ENCODE peak calls at places on chromosomes 5 and 9, in six cellular contexts. A, Z, E, N, H and K are unnamed samples.

GRCh38 chr9:136840877-136841645 is 1.2 kb upstream of the AJM1 start:
- DNase-seq in A (peak), Z (peak), E (no peak), N (peak), H (no peak), K (no peak)

GRCh38 chr9:36950389-36950788 is 83.7 kb downstream of the PAX5 start:
- DNase-seq in A (no peak), Z (no peak), E (no peak), N (no peak), H (no peak), K (no peak)

GRCh38 chr9:88411471-88411870 is 23.2 kb downstream of the SPIN1 start:
- DNase-seq in A (no peak), Z (no peak), E (no peak), N (no peak), H (no peak), K (no peak)

GRCh38 chr9:84970432-84970831 is 300.9 kb downstream of the NTRK2 start:
- DNase-seq in A (no peak), Z (no peak), E (no peak), N (no peak), H (no peak), K (no peak)

GRCh38 chr9:90538566-90538965 is 104.1 kb downstream of the DIRAS2 start:
- DNase-seq in A (no peak), Z (no peak), E (no peak), N (no peak), H (no peak), K (no peak)

GRCh38 chr5:6820851-6821479 is 107.7 kb downstream of the TENT4A start:
- DNase-seq in A (no peak), Z (no peak), E (no peak), N (peak), H (no peak), K (no peak)

GRCh38 chr9:135223831-135224230 is 136.4 kb downstream of the OLFM1 start:
- DNase-seq in A (no peak), Z (no peak), E (peak), N (no peak), H (no peak), K (no peak)

GRCh38 chr5:83035373-83036170 is 41.6 kb downstream of the TMEM167A start:
- DNase-seq in A (peak), Z (no peak), E (peak), N (no peak), H (no peak), K (no peak)

GRCh38 chr9:28396058-28396457 is 822.8 kb upstream of the C9orf72 start:
- DNase-seq in A (no peak), Z (no peak), E (no peak), N (no peak), H (no peak), K (no peak)

GRCh38 chr9:36868591-36869282 is 165.3 kb downstream of the PAX5 start:
- DNase-seq in A (no peak), Z (no peak), E (no peak), N (no peak), H (no peak), K (no peak)

GRCh38 chr5:127353761-127354160 is 63.2 kb downstream of the MEGF10 start:
- DNase-seq in A (no peak), Z (no peak), E (no peak), N (no peak), H (no peak), K (no peak)

GRCh38 chr5:73514418-73514817 is 16.2 kb downstream of the BTF3 start:
- DNase-seq in A (no peak), Z (no peak), E (no peak), N (no peak), H (no peak), K (no peak)

GRCh38 chr9:88075966-88076285 is 62.3 kb downstream of the SPATA31C2 start:
- DNase-seq in A (no peak), Z (no peak), E (no peak), N (peak), H (no peak), K (no peak)

GRCh38 chr5:31096238-31096865 is 97.1 kb upstream of the CDH6 start:
- DNase-seq in A (no peak), Z (no peak), E (no peak), N (peak), H (no peak), K (no peak)

GRCh38 chr5:55907927-55908326 is 56.8 kb downstream of the IL31RA start:
- DNase-seq in A (no peak), Z (no peak), E (no peak), N (no peak), H (no peak), K (no peak)

GRCh38 chr9:134224827-134225154 is 60.4 kb upstream of the RNU6ATAC start:
- DNase-seq in A (no peak), Z (no peak), E (peak), N (no peak), H (no peak), K (no peak)

GRCh38 chr5:167861134-167861930 is 430.1 kb upstream of the WWC1 start:
- DNase-seq in A (no peak), Z (no peak), E (no peak), N (peak), H (no peak), K (no peak)

GRCh38 chr5:90161399-90161798 is 248.2 kb downstream of the CETN3 start:
- DNase-seq in A (peak), Z (no peak), E (peak), N (peak), H (no peak), K (no peak)

GRCh38 chr9:15935661-15936315 is 382.9 kb downstream of the CCDC171 start:
- DNase-seq in A (no peak), Z (no peak), E (no peak), N (no peak), H (no peak), K (no peak)

GRCh38 chr5:93246093-93246855 is 334.7 kb downstream of the NR2F1-AS1 start:
- DNase-seq in A (no peak), Z (no peak), E (no peak), N (peak), H (no peak), K (no peak)

GRCh38 chr9:18382243-18382642 is 91.7 kb upstream of the ADAMTSL1 start:
- DNase-seq in A (no peak), Z (no peak), E (no peak), N (peak), H (no peak), K (no peak)

GRCh38 chr5:173602423-173602822 is 14.0 kb downstream of the BOD1 start:
- DNase-seq in A (no peak), Z (peak), E (no peak), N (peak), H (no peak), K (no peak)

GRCh38 chr9:136576269-136576626 is 30.4 kb upstream of the NOTCH1 start:
- DNase-seq in A (peak), Z (no peak), E (peak), N (no peak), H (no peak), K (no peak)

GRCh38 chr5:55645304-55645703 is 66.8 kb downstream of the SLC38A9 start:
- DNase-seq in A (no peak), Z (peak), E (no peak), N (peak), H (no peak), K (no peak)

GRCh38 chr5:154648229-154648628 is 106.9 kb upstream of the LARP1 start:
- DNase-seq in A (no peak), Z (no peak), E (no peak), N (no peak), H (no peak), K (no peak)

GRCh38 chr5:148684528-148684927 is 30.2 kb upstream of the HTR4 start:
- DNase-seq in A (no peak), Z (no peak), E (no peak), N (peak), H (no peak), K (no peak)

GRCh38 chr5:148685520-148686134 is 31.3 kb upstream of the HTR4 start:
- DNase-seq in A (no peak), Z (no peak), E (no peak), N (peak), H (no peak), K (no peak)

GRCh38 chr5:148687871-148688270 is 33.5 kb upstream of the HTR4 start:
- DNase-seq in A (no peak), Z (no peak), E (no peak), N (no peak), H (no peak), K (no peak)

GRCh38 chr5:148688787-148689186 is 34.5 kb upstream of the HTR4 start:
- DNase-seq in A (no peak), Z (no peak), E (no peak), N (no peak), H (no peak), K (no peak)

DNA sequence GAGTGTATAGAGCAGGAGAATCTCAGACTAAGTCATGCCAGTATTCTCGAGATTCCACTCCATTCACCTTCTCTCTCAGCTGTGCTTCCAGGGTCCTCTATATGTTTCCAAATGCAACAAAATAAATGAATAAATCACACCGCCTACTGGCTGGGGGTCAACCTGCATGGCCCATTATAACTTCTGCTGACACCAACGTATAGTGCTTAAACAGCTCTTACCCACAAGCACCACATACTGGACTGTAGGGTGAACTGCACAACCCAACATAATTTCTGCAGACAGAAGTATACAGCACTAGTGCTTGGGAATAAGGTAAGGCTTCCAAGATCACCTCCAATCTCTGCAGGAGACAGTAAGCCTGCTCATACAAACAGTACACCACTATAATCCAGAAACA is 33.1 kb upstream of the HTR4 start:
- DNase-seq in A (no peak), Z (peak), E (no peak), N (peak), H (no peak), K (no peak)
- TF ChIP-seq CTCF in A (no peak), Z (peak), E (no peak), N (peak), H (no peak), K (peak)

GRCh38 chr9:69121155-69122085 is 52.7 kb upstream of the TJP2 start:
- DNase-seq in A (no peak), Z (no peak), E (peak), N (peak), H (peak), K (no peak)
- TF ChIP-seq CTCF in A (no peak), Z (peak), E (no peak), N (peak), H (no peak), K (peak)

GRCh38 chr5:152514827-152515397 is 109.8 kb upstream of the NMUR2 start:
- DNase-seq in A (no peak), Z (no peak), E (no peak), N (peak), H (no peak), K (no peak)
- TF ChIP-seq CTCF in A (peak), Z (peak), E (peak), N (peak), H (peak), K (peak)

DNA sequence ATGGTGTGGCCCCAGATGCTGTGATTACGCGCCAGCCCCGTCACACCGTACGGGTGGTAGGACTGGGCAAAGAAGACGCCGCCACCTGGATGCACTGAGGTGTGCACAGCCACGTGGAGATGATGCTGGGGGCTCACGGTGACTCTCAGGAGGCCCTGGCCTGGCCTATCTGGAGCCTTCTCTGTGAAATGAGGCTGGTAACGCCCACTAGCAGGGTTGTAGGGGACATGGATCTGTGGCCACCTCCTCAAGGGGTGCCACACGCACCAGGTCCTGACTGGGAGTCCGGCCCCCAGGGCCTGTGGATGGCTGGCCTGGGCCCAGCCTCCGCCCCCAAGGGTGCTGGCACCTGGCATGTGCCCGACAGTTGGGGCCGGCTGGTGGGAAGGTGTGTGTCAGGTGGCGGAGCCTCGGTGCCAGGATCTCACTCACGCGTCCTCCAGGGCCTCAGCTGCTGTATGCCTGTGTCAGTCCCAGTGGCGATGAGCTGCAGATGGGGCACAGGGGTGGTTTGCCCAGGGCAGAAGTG is 32.4 kb downstream of the NEK6 start:
- DNase-seq in A (no peak), Z (no peak), E (peak), N (no peak), H (no peak), K (no peak)
- TF ChIP-seq CTCF in A (no peak), Z (no peak), E (no peak), N (no peak), H (no peak), K (no peak)

GRCh38 chr5:26894719-26895263 is 143.6 kb downstream of the CDH9 start:
- DNase-seq in A (no peak), Z (no peak), E (no peak), N (peak), H (no peak), K (no peak)
- TF ChIP-seq CTCF in A (no peak), Z (no peak), E (no peak), N (no peak), H (no peak), K (no peak)

DNA sequence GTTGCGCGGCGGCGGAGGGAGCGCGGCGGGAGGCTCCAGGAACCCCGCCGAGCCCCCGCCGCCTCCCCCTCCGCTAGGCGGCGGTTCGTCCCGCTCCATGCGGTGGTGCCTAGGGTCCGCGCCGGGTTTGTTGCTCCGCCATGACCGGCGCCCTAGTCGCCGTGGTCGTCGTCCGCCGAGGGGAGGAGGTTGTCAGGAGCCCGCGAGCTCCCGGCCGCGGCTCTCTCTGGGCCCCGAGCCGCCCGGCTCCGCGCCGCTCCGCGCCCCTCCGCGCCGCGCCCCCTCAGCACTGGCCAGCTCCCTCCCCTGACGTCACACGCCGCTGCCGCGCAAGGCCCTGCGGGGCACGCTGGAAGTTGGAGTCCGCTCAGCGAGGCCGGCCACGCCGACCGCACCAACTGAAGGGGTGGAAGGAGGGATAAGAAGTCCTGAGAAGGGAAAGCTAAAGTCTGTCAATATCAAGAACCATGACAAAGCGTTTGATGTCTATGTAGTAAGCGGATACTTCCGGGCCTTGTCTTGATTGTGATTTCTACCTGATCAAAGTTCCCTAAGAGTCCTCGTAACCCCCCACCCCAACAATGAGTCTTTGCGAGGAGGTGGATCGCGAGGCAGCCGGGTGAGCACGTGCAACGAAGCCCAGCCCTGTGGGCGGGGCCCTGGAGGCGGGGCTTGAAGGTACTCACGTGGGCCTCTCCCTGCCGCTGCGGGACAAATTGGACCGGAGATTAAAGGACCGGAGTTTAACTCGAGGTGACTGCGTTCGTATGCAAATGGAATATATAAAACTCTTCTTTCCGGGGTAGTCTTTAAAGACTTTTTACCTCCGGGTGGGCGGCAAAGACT is at the start of gene NR6A1:
- DNase-seq in A (peak), Z (peak), E (peak), N (peak), H (peak), K (peak)
- TF ChIP-seq CTCF in A (peak), Z (peak), E (no peak), N (no peak), H (peak), K (peak)

DNA sequence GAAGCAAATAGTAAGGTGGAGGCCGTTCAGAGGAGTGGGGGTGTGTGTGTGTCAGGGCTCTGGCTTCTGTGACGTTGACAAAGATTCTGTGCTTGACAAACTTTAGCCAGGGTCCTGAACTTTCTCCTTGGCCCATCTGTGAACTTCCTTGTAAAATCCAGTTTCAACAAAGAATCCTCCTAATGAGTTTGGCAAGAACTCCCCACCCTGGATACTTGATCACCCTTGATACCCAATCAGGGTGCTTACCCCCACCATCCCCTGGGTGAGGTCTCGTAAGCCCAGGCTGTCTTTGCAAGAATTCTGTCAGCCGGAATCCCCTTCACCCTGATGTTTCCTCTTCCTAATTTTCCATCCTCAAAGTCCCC is 3.0 kb upstream of the CARD19 start:
- DNase-seq in A (peak), Z (no peak), E (no peak), N (no peak), H (peak), K (no peak)
- TF ChIP-seq CTCF in A (no peak), Z (no peak), E (no peak), N (no peak), H (no peak), K (no peak)

GRCh38 chr5:96187309-96188027 is 225.8 kb upstream of the ELL2 start:
- DNase-seq in A (no peak), Z (no peak), E (no peak), N (no peak), H (no peak), K (no peak)
- TF ChIP-seq CTCF in A (no peak), Z (no peak), E (no peak), N (no peak), H (no peak), K (no peak)

GRCh38 chr5:2848634-2849033 is 97.2 kb upstream of the IRX2 start:
- DNase-seq in A (no peak), Z (no peak), E (no peak), N (peak), H (no peak), K (no peak)
- TF ChIP-seq CTCF in A (no peak), Z (peak), E (no peak), N (no peak), H (peak), K (peak)